ENCODE peak calls at places on chromosomes 12 and 14, in four cellular contexts. One of them, this sample, is unnamed.
A peak's percentile ranks its signal among the peaks of the same experiment; 100 is the strongest.

GRCh38 chr14:22836301-22837058 is at the start of gene MMP14:
- DNase-seq in neuronal stem cell: no peak
- DNase-seq in esophagus muscularis mucosa: peak; percentile 96
- DNase-seq in H4: peak; percentile 87
- DNase-seq in this sample: peak; percentile 83

GRCh38 chr12:92098594-92099370 is 46.9 kb downstream of the BTG1 start:
- DNase-seq in neuronal stem cell: no peak
- DNase-seq in esophagus muscularis mucosa: no peak
- DNase-seq in H4: no peak
- DNase-seq in this sample: no peak

GRCh38 chr12:102962986-102963385 is 5.5 kb downstream of the ASCL1 start:
- DNase-seq in neuronal stem cell: no peak
- DNase-seq in esophagus muscularis mucosa: no peak
- DNase-seq in H4: no peak
- DNase-seq in this sample: no peak

GRCh38 chr12:52089491-52089890 is 10.0 kb downstream of the SMIM41 start:
- DNase-seq in neuronal stem cell: no peak
- DNase-seq in esophagus muscularis mucosa: no peak
- DNase-seq in H4: no peak
- DNase-seq in this sample: no peak

GRCh38 chr14:72965249-72965648 is 39.0 kb downstream of the DCAF4 start:
- DNase-seq in neuronal stem cell: no peak
- DNase-seq in esophagus muscularis mucosa: no peak
- DNase-seq in H4: no peak
- DNase-seq in this sample: no peak

GRCh38 chr12:115295886-115296285 is 611.9 kb upstream of the TBX3 start:
- DNase-seq in neuronal stem cell: no peak
- DNase-seq in esophagus muscularis mucosa: no peak
- DNase-seq in H4: no peak
- DNase-seq in this sample: no peak

GRCh38 chr12:76637807-76638206 is 78.2 kb upstream of the OSBPL8 start:
- DNase-seq in neuronal stem cell: no peak
- DNase-seq in esophagus muscularis mucosa: no peak
- DNase-seq in H4: no peak
- DNase-seq in this sample: no peak

GRCh38 chr14:104590240-104590965 is 10.8 kb downstream of the C14orf180 start:
- DNase-seq in neuronal stem cell: no peak
- DNase-seq in esophagus muscularis mucosa: no peak
- DNase-seq in H4: no peak
- DNase-seq in this sample: no peak

GRCh38 chr12:26971963-26972362 is 33.7 kb downstream of the FGFR1OP2 start:
- DNase-seq in neuronal stem cell: no peak
- DNase-seq in esophagus muscularis mucosa: no peak
- DNase-seq in H4: no peak
- DNase-seq in this sample: no peak

GRCh38 chr14:44846232-44846824 is 115.4 kb downstream of the KLHL28 start:
- DNase-seq in neuronal stem cell: peak; percentile 47
- DNase-seq in esophagus muscularis mucosa: no peak
- DNase-seq in H4: peak; percentile 49
- DNase-seq in this sample: peak; percentile 45

GRCh38 chr14:68232643-68233055 is 413.1 kb downstream of the RAD51B start:
- DNase-seq in neuronal stem cell: no peak
- DNase-seq in esophagus muscularis mucosa: no peak
- DNase-seq in H4: peak; percentile 90
- DNase-seq in this sample: peak; percentile 56

GRCh38 chr14:38143651-38144505 is 63.8 kb upstream of the SSTR1 start:
- DNase-seq in neuronal stem cell: no peak
- DNase-seq in esophagus muscularis mucosa: no peak
- DNase-seq in H4: peak; percentile 70
- DNase-seq in this sample: no peak

GRCh38 chr12:132766380-132767085 is 4.9 kb upstream of the ANKLE2 start:
- DNase-seq in neuronal stem cell: no peak
- DNase-seq in esophagus muscularis mucosa: no peak
- DNase-seq in H4: no peak
- DNase-seq in this sample: no peak

GRCh38 chr12:51372021-51372420 is 19.2 kb downstream of the GALNT6 start:
- DNase-seq in neuronal stem cell: no peak
- DNase-seq in esophagus muscularis mucosa: no peak
- DNase-seq in H4: no peak
- DNase-seq in this sample: no peak

GRCh38 chr14:96098309-96098998 is 59.3 kb downstream of the C14orf132 start:
- DNase-seq in neuronal stem cell: peak; percentile 45
- DNase-seq in esophagus muscularis mucosa: no peak
- DNase-seq in H4: peak; percentile 73
- DNase-seq in this sample: peak; percentile 48

GRCh38 chr14:60805881-60806569 is 71.5 kb downstream of the MNAT1 start:
- DNase-seq in neuronal stem cell: no peak
- DNase-seq in esophagus muscularis mucosa: no peak
- DNase-seq in H4: no peak
- DNase-seq in this sample: peak; percentile 24

GRCh38 chr14:100305446-100306255 is 593 bp downstream of the SLC25A29 start:
- DNase-seq in neuronal stem cell: no peak
- DNase-seq in esophagus muscularis mucosa: no peak
- DNase-seq in H4: no peak
- DNase-seq in this sample: no peak

GRCh38 chr14:59182641-59183040 is 5.8 kb upstream of the DAAM1 start:
- DNase-seq in neuronal stem cell: no peak
- DNase-seq in esophagus muscularis mucosa: no peak
- DNase-seq in H4: no peak
- DNase-seq in this sample: no peak

GRCh38 chr14:75343914-75344313 is 65.3 kb downstream of the FOS start:
- DNase-seq in neuronal stem cell: no peak
- DNase-seq in esophagus muscularis mucosa: no peak
- DNase-seq in H4: no peak
- DNase-seq in this sample: no peak

GRCh38 chr12:94326727-94327126 is 132.9 kb downstream of the CEP83 start:
- DNase-seq in neuronal stem cell: no peak
- DNase-seq in esophagus muscularis mucosa: no peak
- DNase-seq in H4: peak; percentile 31
- DNase-seq in this sample: no peak

GRCh38 chr14:34098045-34098984 is 147.4 kb upstream of the EGLN3 start:
- DNase-seq in neuronal stem cell: no peak
- DNase-seq in esophagus muscularis mucosa: no peak
- DNase-seq in H4: peak; percentile 43
- DNase-seq in this sample: no peak

GRCh38 chr14:100669468-100669867 is 57.2 kb upstream of the DLK1 start:
- DNase-seq in neuronal stem cell: no peak
- DNase-seq in esophagus muscularis mucosa: no peak
- DNase-seq in H4: no peak
- DNase-seq in this sample: no peak

GRCh38 chr12:19613051-19613535 is 173.8 kb downstream of the AEBP2 start:
- DNase-seq in neuronal stem cell: no peak
- DNase-seq in esophagus muscularis mucosa: no peak
- DNase-seq in H4: no peak
- DNase-seq in this sample: no peak

GRCh38 chr12:93670104-93670503 is 7.1 kb upstream of the CRADD start:
- DNase-seq in neuronal stem cell: no peak
- DNase-seq in esophagus muscularis mucosa: peak; percentile 21
- DNase-seq in H4: no peak
- DNase-seq in this sample: no peak

GRCh38 chr12:57224973-57225679 is 4.4 kb upstream of the SHMT2 start:
- DNase-seq in neuronal stem cell: no peak
- DNase-seq in esophagus muscularis mucosa: no peak
- DNase-seq in H4: no peak
- DNase-seq in this sample: peak; percentile 38

GRCh38 chr12:105109465-105110212 is 2.1 kb downstream of the WASHC4 start:
- DNase-seq in neuronal stem cell: no peak
- DNase-seq in esophagus muscularis mucosa: no peak
- DNase-seq in H4: peak; percentile 11
- DNase-seq in this sample: no peak

GRCh38 chr12:72261885-72262284 is 10.3 kb upstream of the TRHDE start:
- DNase-seq in neuronal stem cell: no peak
- DNase-seq in esophagus muscularis mucosa: no peak
- DNase-seq in H4: no peak
- DNase-seq in this sample: no peak

GRCh38 chr14:92986254-92987147 is 63.6 kb downstream of the CHGA start:
- DNase-seq in neuronal stem cell: no peak
- DNase-seq in esophagus muscularis mucosa: no peak
- DNase-seq in H4: peak; percentile 57
- DNase-seq in this sample: peak; percentile 49

GRCh38 chr12:95674088-95674595 is 116.4 kb downstream of the NTN4 start:
- DNase-seq in neuronal stem cell: no peak
- DNase-seq in esophagus muscularis mucosa: no peak
- DNase-seq in H4: no peak
- DNase-seq in this sample: no peak

GRCh38 chr12:45309826-45310626 is 94.1 kb downstream of the ANO6 start:
- DNase-seq in neuronal stem cell: no peak
- DNase-seq in esophagus muscularis mucosa: no peak
- DNase-seq in H4: no peak
- DNase-seq in this sample: no peak

GRCh38 chr12:64611430-64612286 is 1.4 kb downstream of the RASSF3 start:
- DNase-seq in neuronal stem cell: no peak
- DNase-seq in esophagus muscularis mucosa: no peak
- DNase-seq in H4: no peak
- DNase-seq in this sample: peak; percentile 42

GRCh38 chr12:65756956-65757511 is 67.2 kb upstream of the HMGA2 start:
- DNase-seq in neuronal stem cell: no peak
- DNase-seq in esophagus muscularis mucosa: no peak
- DNase-seq in H4: no peak
- DNase-seq in this sample: no peak